ENCODE peak calls at places on chromosomes 5 and 9, in nine cellular contexts. P is PC-3, R is fibroblast of lung, B is IMR-90, S is DND-41, H is GM23248, Z is H9, N is HCT116, X is mammary epithelial cell. V is an unnamed sample.
A peak's percentile ranks its signal among the peaks of the same experiment; 100 is the strongest.

GRCh38 chr9:116516456-116516855 is 170.6 kb upstream of the TRIM32 start:
- DNase-seq in S (no peak), P (no peak), X (no peak), N (no peak), Z (no peak), R (no peak), B (no peak), H (peak; percentile 32), V (no peak)

GRCh38 chr5:63205976-63206375 is 627.4 kb downstream of the LRRC70 start:
- DNase-seq in R (no peak), B (no peak), N (no peak), P (no peak), Z (no peak), X (no peak), S (no peak), H (no peak), V (peak; percentile 6)

GRCh38 chr5:177528631-177529030 is 11.9 kb upstream of the DDX41 start:
- DNase-seq in H (no peak), N (no peak), Z (no peak), P (no peak), B (no peak), R (no peak), S (no peak), X (no peak), V (no peak)

GRCh38 chr5:124596595-124597388 is 149.6 kb downstream of the ZNF608 start:
- DNase-seq in P (peak; percentile 81), Z (no peak), H (peak; percentile 80), S (no peak), B (peak; percentile 92), N (peak; percentile 51), R (peak; percentile 78), X (peak; percentile 85), V (no peak)

GRCh38 chr9:7163957-7164356 is 406.2 kb downstream of the KDM4C start:
- DNase-seq in X (no peak), N (no peak), H (no peak), S (no peak), B (no peak), R (no peak), P (no peak), Z (no peak), V (no peak)

GRCh38 chr9:107949058-107949457 is 459.5 kb upstream of the KLF4 start:
- DNase-seq in Z (no peak), N (no peak), B (no peak), R (peak; percentile 46), S (no peak), H (peak; percentile 33), X (no peak), P (no peak), V (no peak)

GRCh38 chr9:34985311-34985899 is 4.1 kb upstream of the DNAJB5 start:
- DNase-seq in R (peak; percentile 68), H (peak; percentile 70), N (peak; percentile 59), P (peak; percentile 65), S (peak; percentile 63), Z (peak; percentile 78), B (peak; percentile 63), X (peak; percentile 47), V (peak; percentile 80)

GRCh38 chr9:114053246-114054005 is 24.7 kb downstream of the AMBP start:
- DNase-seq in N (no peak), S (no peak), R (no peak), P (no peak), B (no peak), H (no peak), Z (peak; percentile 17), X (no peak), V (no peak)

GRCh38 chr5:150278916-150279315 is 10.7 kb downstream of the CAMK2A start:
- DNase-seq in B (peak; percentile 90), R (peak; percentile 58), S (no peak), Z (no peak), X (peak; percentile 72), H (peak; percentile 94), N (no peak), P (peak; percentile 41), V (no peak)

GRCh38 chr9:117403403-117403811 is 11.4 kb downstream of the ASTN2 start:
- DNase-seq in P (no peak), S (no peak), Z (no peak), N (no peak), X (no peak), B (no peak), R (no peak), H (no peak), V (no peak)

GRCh38 chr5:147190236-147190815 is 44.5 kb upstream of the STK32A start:
- DNase-seq in R (no peak), P (no peak), S (no peak), B (no peak), X (peak; percentile 42), H (peak; percentile 19), Z (no peak), N (no peak), V (no peak)

GRCh38 chr9:136231478-136232297 is 13.9 kb downstream of the QSOX2 start:
- DNase-seq in R (no peak), X (no peak), B (no peak), N (no peak), H (no peak), S (no peak), Z (no peak), P (no peak), V (no peak)

GRCh38 chr5:34571380-34572041 is 84.6 kb upstream of the RAI14 start:
- DNase-seq in X (peak; percentile 16), H (peak; percentile 79), N (no peak), S (no peak), R (peak; percentile 56), B (peak; percentile 87), P (no peak), Z (no peak), V (no peak)

GRCh38 chr9:136714096-136714875 is 1.9 kb downstream of the DIPK1B start:
- DNase-seq in R (no peak), Z (no peak), P (no peak), S (no peak), N (no peak), H (no peak), X (no peak), B (no peak), V (no peak)

GRCh38 chr9:89781838-89782237 is 177.0 kb downstream of the GADD45G start:
- DNase-seq in B (no peak), X (no peak), H (no peak), S (no peak), N (no peak), R (no peak), Z (no peak), P (no peak), V (no peak)

GRCh38 chr5:101418735-101419134 is 515.7 kb upstream of the ST8SIA4 start:
- DNase-seq in X (no peak), H (peak; percentile 26), P (no peak), R (peak; percentile 51), S (no peak), B (no peak), N (no peak), Z (no peak), V (no peak)

GRCh38 chr9:121683652-121684051 is 32.2 kb downstream of the DAB2IP start:
- DNase-seq in P (no peak), S (no peak), B (no peak), X (no peak), H (no peak), R (no peak), N (no peak), Z (no peak), V (no peak)

DNA sequence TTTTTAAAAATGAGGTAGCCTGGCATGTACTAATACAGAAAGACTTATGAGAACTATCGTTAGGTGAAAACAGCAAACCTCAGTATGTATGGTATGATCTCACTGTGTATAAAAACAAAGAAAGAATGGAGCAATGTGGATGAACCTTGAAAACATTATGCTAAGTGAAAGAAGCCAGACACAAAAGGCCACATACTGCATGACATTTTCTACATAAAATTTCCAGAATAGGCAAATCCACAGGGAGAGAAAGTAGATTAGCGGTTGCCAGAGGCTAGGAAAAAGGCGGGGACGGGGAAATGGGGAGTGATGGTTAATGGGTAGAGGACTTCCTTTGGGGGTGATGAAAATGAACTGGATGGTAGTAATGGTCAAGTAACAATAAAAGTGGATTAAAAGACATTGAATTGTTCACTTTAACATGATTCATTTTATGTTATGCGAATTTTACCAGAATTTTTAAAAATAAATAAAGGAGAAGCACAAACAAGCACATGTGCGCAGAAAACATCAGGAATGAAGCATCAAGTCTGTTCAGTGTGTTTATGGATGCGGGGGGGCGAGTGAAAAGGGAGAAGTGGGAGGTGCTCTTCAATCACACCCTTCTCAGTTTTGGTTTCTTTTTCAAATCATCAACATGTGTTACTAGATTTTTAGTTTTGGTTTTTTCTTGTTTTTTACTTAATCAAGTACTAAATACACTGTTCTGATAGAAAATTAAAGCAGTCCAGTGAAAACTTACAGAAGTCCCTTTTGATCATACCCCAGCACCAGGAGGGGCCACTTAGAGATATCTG is 16.3 kb downstream of the ROR2 start:
- DNase-seq in X (no peak), Z (no peak), R (peak; percentile 42), N (no peak), S (no peak), H (peak; percentile 31), P (no peak), B (peak; percentile 29), V (no peak)
- H3K9me3 ChIP-seq in X (peaks cover 17% of the 10 kb centered on the region), Z (peaks cover 7% of the 10 kb centered on the region), R (no peaks in the 10 kb centered on the region), N (peaks cover 29% of the 10 kb centered on the region), S (peaks cover 22% of the 10 kb centered on the region), H (peaks cover 5% of the 10 kb centered on the region), P (peaks cover 4% of the 10 kb centered on the region), B (peaks cover 22% of the 10 kb centered on the region), V (peaks cover 17% of the 10 kb centered on the region)

DNA sequence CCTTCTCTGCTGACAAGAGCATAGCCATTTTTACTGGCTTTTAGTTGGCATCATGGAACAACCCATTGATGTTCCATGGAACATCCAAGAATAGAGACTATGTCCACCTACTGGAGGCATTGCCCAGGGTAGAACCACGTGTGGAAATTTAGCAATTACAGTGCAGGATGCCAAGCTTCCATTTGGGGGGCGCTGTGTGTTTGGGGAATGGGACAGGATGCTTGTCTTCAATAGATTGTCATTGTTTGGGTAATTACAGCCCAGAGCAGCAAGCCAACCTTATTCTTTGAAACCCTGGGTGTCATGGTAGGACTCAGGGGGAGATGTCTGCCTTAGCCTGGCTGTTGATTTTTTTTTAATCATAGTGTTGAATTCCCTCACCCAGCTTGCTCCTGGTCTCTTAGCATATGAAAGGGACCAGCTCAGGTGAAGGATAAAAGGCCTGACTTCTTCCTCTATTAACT is 171.1 kb downstream of the DOCK2 start:
- DNase-seq in Z (peak; percentile 57), P (no peak), H (no peak), R (no peak), N (no peak), S (no peak), X (no peak), B (no peak), V (peak; percentile 68)
- H4K20me1 ChIP-seq in Z (no peaks in the 10 kb centered on the region), P (no peaks in the 10 kb centered on the region), H (no peaks in the 10 kb centered on the region), R (no peaks in the 10 kb centered on the region), N (no peaks in the 10 kb centered on the region), S (peaks cover 12% of the 10 kb centered on the region), X (no peaks in the 10 kb centered on the region), B (no peaks in the 10 kb centered on the region), V (no peaks in the 10 kb centered on the region)

DNA sequence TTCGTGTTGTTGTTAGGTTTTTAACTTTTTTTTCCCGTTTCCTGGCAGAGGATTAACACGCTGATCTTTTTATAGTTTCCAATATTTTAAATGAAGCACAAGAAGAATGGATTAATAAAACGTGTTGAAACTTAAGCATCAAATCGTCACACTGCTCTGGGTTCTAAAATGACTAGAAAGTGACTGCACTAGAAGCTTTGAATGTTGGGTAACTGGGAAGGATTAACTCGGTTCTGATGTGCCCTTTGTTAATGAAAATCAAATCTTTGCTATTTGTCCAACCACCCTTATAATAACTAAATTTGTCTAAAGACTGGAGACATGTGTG is 102.2 kb downstream of the ARRDC3 start:
- DNase-seq in P (no peak), H (no peak), X (no peak), R (no peak), B (no peak), N (peak; percentile 18), Z (no peak), S (no peak), V (no peak)
- H2AFZ ChIP-seq in P (peak overlapping the region; percentile 67), H (peak overlapping the region; percentile 46), X (peak overlapping the region; percentile 94), R (peak overlapping the region; percentile 74), B (peak overlapping the region; percentile 90), N (peak overlapping the region; percentile 19), Z (no peak overlapping the region), S (no peak overlapping the region), V (peak overlapping the region; percentile 7)

GRCh38 chr5:28012538-28012937 is 974.2 kb upstream of the CDH9 start:
- DNase-seq in X (no peak), R (no peak), S (no peak), Z (no peak), N (no peak), H (peak; percentile 0), P (no peak), B (no peak), V (no peak)
- H3K9me3 ChIP-seq in X (peaks cover 7% of the 10 kb centered on the region), R (no peaks in the 10 kb centered on the region), S (peaks cover 50% of the 10 kb centered on the region), Z (peaks cover 35% of the 10 kb centered on the region), N (peaks cover 3% of the 10 kb centered on the region), H (no peaks in the 10 kb centered on the region), P (peaks cover 10% of the 10 kb centered on the region), B (peaks cover 17% of the 10 kb centered on the region), V (peaks cover 13% of the 10 kb centered on the region)

V was measured in neural progenitor cell.